ENCODE peak calls at places on chromosomes 13 and 19, in four cellular contexts. One of them, this sample, is unnamed.

GRCh38 chr19:33428627-33429013 is 55.1 kb downstream of the CEBPG start:
- DNase-seq in AG09309: no peak
- DNase-seq in fibroblast of pulmonary artery: no peak
- DNase-seq in BJ: no peak
- DNase-seq in this sample: no peak

GRCh38 chr13:85724554-85725432 is 74.4 kb downstream of the SLITRK6 start:
- DNase-seq in AG09309: no peak
- DNase-seq in fibroblast of pulmonary artery: no peak
- DNase-seq in BJ: no peak
- DNase-seq in this sample: no peak

GRCh38 chr13:42740753-42741152 is 40.6 kb upstream of the FAM216B start:
- DNase-seq in AG09309: no peak
- DNase-seq in fibroblast of pulmonary artery: peak
- DNase-seq in BJ: no peak
- DNase-seq in this sample: no peak

GRCh38 chr19:4914736-4915501 is 5.6 kb downstream of the UHRF1 start:
- DNase-seq in AG09309: peak
- DNase-seq in fibroblast of pulmonary artery: peak
- DNase-seq in BJ: peak
- DNase-seq in this sample: no peak

GRCh38 chr19:1814833-1815604 is 2.9 kb upstream of the ATP8B3 start:
- DNase-seq in AG09309: no peak
- DNase-seq in fibroblast of pulmonary artery: no peak
- DNase-seq in BJ: no peak
- DNase-seq in this sample: no peak

GRCh38 chr19:12543855-12544254 is 7.4 kb downstream of the ZNF564 start:
- DNase-seq in AG09309: no peak
- DNase-seq in fibroblast of pulmonary artery: peak
- DNase-seq in BJ: no peak
- DNase-seq in this sample: no peak

GRCh38 chr13:108269601-108270328 is at the start of gene TNFSF13B:
- DNase-seq in AG09309: no peak
- DNase-seq in fibroblast of pulmonary artery: peak
- DNase-seq in BJ: peak
- DNase-seq in this sample: no peak

GRCh38 chr19:34713262-34713637 is 20.8 kb upstream of the ZNF181 start:
- DNase-seq in AG09309: no peak
- DNase-seq in fibroblast of pulmonary artery: no peak
- DNase-seq in BJ: no peak
- DNase-seq in this sample: no peak

GRCh38 chr19:51783373-51783772 is 11.6 kb upstream of the FPR3 start:
- DNase-seq in AG09309: no peak
- DNase-seq in fibroblast of pulmonary artery: peak
- DNase-seq in BJ: no peak
- DNase-seq in this sample: no peak

GRCh38 chr13:109745060-109745459 is 41.3 kb downstream of the IRS2 start:
- DNase-seq in AG09309: no peak
- DNase-seq in fibroblast of pulmonary artery: no peak
- DNase-seq in BJ: no peak
- DNase-seq in this sample: no peak

GRCh38 chr19:56398809-56399208 is 5.3 kb upstream of the ZNF583 start:
- DNase-seq in AG09309: no peak
- DNase-seq in fibroblast of pulmonary artery: no peak
- DNase-seq in BJ: no peak
- DNase-seq in this sample: no peak

GRCh38 chr19:8585894-8586750 is 8.9 kb upstream of the MYO1F start:
- DNase-seq in AG09309: no peak
- DNase-seq in fibroblast of pulmonary artery: peak
- DNase-seq in BJ: no peak
- DNase-seq in this sample: peak
- TF ChIP-seq CTCF in AG09309: peak
- TF ChIP-seq CTCF in fibroblast of pulmonary artery: peak
- TF ChIP-seq CTCF in BJ: peak
- TF ChIP-seq CTCF in this sample: peak

DNA sequence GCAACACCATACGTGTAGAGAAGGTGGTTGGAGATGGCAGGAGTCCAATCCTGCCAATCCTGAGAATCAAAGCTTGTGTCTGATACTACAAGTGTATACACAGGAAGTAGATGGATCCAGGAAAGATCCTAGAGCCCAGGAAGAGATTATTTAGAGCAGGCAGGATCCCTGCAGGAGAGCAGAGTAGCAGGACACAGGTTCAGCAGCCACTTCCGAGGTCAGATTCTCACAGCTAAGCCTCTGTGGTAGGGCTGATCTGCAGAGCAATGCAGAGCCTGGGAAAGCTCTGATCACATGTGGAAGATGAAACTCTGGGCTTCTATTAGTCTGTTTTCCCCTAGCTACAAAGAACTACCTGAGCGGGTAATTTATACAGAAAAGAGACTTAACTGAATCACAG is 28.5 kb upstream of the ZNF331 start:
- DNase-seq in AG09309: no peak
- DNase-seq in fibroblast of pulmonary artery: no peak
- DNase-seq in BJ: no peak
- DNase-seq in this sample: no peak
- TF ChIP-seq CTCF in AG09309: no peak
- TF ChIP-seq CTCF in fibroblast of pulmonary artery: no peak
- TF ChIP-seq CTCF in BJ: no peak
- TF ChIP-seq CTCF in this sample: no peak

DNA sequence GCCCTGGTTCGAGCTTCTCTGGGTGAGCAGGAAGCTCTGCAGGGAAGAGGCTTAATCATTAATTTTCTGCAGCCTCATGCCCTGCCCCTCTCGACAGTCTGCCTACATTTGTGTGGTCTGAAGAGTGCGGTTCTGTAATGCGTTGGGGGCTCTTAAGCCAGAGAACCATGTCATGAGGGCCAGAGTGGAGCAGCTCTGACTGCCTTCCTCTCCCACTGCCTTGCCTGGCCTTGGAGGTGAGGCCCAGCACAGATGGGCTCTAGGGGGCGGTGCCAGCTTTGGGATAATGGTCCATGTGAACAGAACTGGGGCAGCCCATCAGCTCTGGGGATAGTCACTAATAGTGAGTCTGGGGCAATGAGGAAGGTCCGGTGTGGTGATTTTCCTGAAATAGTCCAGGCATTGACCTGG is 5.7 kb downstream of the FGF9 start:
- DNase-seq in AG09309: no peak
- DNase-seq in fibroblast of pulmonary artery: no peak
- DNase-seq in BJ: no peak
- DNase-seq in this sample: no peak
- TF ChIP-seq CTCF in AG09309: no peak
- TF ChIP-seq CTCF in fibroblast of pulmonary artery: no peak
- TF ChIP-seq CTCF in BJ: peak
- TF ChIP-seq CTCF in this sample: no peak

GRCh38 chr19:39345956-39346355 is 3.7 kb downstream of the SAMD4B start:
- DNase-seq in AG09309: no peak
- DNase-seq in fibroblast of pulmonary artery: no peak
- DNase-seq in BJ: no peak
- DNase-seq in this sample: no peak
- TF ChIP-seq CTCF in AG09309: peak
- TF ChIP-seq CTCF in fibroblast of pulmonary artery: no peak
- TF ChIP-seq CTCF in BJ: peak
- TF ChIP-seq CTCF in this sample: peak

GRCh38 chr19:38793671-38794070 is 4.7 kb downstream of the LGALS7B start:
- DNase-seq in AG09309: no peak
- DNase-seq in fibroblast of pulmonary artery: no peak
- DNase-seq in BJ: no peak
- DNase-seq in this sample: no peak

GRCh38 chr19:38796154-38796553 is 7.2 kb downstream of the LGALS7B start:
- DNase-seq in AG09309: no peak
- DNase-seq in fibroblast of pulmonary artery: no peak
- DNase-seq in BJ: no peak
- DNase-seq in this sample: no peak

GRCh38 chr19:38795549-38795948 is 6.5 kb downstream of the LGALS7B start:
- DNase-seq in AG09309: no peak
- DNase-seq in fibroblast of pulmonary artery: no peak
- DNase-seq in BJ: no peak
- DNase-seq in this sample: no peak

GRCh38 chr19:38793186-38793585 is 4.2 kb downstream of the LGALS7B start:
- DNase-seq in AG09309: no peak
- DNase-seq in fibroblast of pulmonary artery: peak
- DNase-seq in BJ: no peak
- DNase-seq in this sample: no peak

DNA sequence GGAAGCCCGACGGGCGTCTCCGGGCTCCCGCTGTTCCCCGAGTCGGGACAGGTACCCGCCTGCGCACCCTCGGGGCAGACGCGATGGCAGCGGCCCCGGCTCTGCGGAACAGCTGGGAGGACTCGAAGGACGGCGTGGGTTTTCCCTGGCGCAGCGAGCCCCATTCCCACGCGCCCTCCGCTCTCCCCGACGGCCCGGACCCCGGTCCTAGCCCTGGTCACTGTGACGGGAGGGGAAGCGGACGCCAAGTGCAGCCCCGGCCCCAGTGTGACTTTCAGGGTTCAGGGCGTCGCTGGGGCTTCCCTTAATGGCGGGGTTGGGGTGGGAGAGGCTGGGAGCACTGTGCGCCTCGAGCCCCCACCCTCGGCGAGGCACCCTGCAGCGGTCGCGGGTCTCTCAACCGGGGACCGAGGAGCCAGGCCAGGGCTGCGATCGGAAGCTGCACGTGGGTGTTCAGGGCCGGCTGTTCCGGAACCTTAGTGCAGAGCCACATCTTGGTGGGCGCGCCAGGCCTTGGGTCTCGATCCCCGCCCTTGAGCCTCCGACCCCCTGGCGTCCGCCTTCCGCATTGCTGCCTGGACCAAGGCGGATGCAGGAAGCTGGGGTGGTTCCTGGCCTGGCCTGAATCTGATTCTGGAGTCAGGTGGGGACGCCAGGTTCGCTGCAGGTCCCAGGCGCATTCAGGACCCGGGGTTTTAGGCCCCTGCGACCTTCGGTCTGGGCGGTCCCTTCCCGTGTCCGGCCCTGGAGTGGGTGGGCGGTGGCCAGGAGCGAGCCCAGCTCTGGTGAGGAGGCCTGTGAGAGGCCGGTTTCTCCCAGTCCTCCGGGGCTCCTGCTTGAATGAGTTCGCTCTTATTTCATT is 3.5 kb downstream of the LGALS7B start:
- DNase-seq in AG09309: no peak
- DNase-seq in fibroblast of pulmonary artery: peak
- DNase-seq in BJ: no peak
- DNase-seq in this sample: no peak
- TF ChIP-seq CTCF in AG09309: peak
- TF ChIP-seq CTCF in fibroblast of pulmonary artery: peak
- TF ChIP-seq CTCF in BJ: peak
- TF ChIP-seq CTCF in this sample: peak

GRCh38 chr13:45191874-45192273 is 9.0 kb downstream of the KCTD4 start:
- DNase-seq in AG09309: no peak
- DNase-seq in fibroblast of pulmonary artery: no peak
- DNase-seq in BJ: no peak
- DNase-seq in this sample: no peak

GRCh38 chr13:45195421-45195820 is 5.4 kb downstream of the KCTD4 start:
- DNase-seq in AG09309: no peak
- DNase-seq in fibroblast of pulmonary artery: no peak
- DNase-seq in BJ: no peak
- DNase-seq in this sample: no peak

GRCh38 chr13:45196091-45196490 is 4.8 kb downstream of the KCTD4 start:
- DNase-seq in AG09309: no peak
- DNase-seq in fibroblast of pulmonary artery: peak
- DNase-seq in BJ: no peak
- DNase-seq in this sample: no peak

GRCh38 chr13:45196622-45197021 is 4.2 kb downstream of the KCTD4 start:
- DNase-seq in AG09309: no peak
- DNase-seq in fibroblast of pulmonary artery: peak
- DNase-seq in BJ: no peak
- DNase-seq in this sample: no peak

DNA sequence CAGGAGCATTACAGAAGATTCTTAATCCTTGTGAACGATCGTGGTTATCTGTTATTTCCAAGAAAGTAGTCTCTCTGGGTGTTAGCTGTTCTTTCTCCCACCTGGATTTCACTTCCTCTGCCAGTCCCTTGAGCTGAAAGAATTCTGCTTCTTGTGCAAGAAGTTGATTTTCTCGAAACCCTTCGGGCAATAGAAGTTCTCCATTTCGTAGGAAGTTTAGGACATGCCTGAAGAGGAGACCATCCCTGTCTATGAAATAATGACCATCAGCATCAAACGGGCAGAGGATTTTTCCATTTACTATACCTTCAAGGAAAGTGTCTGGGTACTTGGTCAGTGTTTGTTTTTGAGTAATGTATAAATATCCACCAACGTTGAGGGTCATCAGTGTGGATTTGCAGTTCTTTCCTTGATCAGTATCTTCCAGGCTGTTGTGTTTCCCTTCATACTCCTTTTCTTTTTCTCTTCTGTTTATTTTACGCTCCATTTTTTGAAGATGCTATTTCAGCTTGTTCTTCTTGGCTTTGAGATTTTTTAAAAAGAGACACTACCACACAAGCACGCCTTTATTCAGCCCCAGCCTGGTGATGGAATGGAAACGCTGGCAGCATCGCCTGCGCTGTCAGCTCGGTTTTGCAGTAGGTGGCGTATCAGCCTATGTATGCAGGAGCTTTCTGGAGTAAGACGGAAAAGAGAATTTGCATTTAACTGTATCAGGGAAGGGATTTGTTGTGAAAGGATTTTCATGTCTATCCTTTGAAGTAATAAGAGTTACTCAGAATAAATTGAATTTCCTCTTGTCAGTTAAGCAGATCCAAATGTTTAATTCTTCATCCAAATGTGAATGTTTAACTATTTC is 6.5 kb downstream of the KCTD4 start:
- DNase-seq in AG09309: no peak
- DNase-seq in fibroblast of pulmonary artery: peak
- DNase-seq in BJ: no peak
- DNase-seq in this sample: no peak
- TF ChIP-seq CTCF in AG09309: peak
- TF ChIP-seq CTCF in fibroblast of pulmonary artery: peak
- TF ChIP-seq CTCF in BJ: peak
- TF ChIP-seq CTCF in this sample: no peak

GRCh38 chr19:15631817-15632216 is 8.9 kb upstream of the CYP4F3 start:
- DNase-seq in AG09309: no peak
- DNase-seq in fibroblast of pulmonary artery: no peak
- DNase-seq in BJ: no peak
- DNase-seq in this sample: no peak
- TF ChIP-seq CTCF in AG09309: peak
- TF ChIP-seq CTCF in fibroblast of pulmonary artery: peak
- TF ChIP-seq CTCF in BJ: peak
- TF ChIP-seq CTCF in this sample: peak

DNA sequence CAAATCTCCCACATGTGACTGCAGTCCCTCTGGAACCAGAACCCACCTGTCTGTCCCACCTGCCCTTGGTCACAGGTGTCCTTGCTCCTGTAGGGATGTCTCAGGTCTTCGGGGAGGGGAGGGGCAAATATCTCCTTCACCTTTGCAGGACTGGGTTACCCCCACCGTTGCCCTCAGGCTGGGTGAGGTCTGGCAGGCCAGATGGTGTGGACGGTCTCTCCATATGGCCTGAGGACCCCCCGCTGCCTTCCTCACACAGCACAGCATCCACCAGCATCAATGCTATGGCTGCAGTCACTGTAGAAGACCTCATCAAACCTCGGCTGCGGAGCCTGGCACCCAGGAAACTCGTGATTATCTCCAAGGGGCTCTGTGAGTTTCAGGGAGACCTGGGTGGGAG is 10.0 kb downstream of the SLC5A5 start:
- DNase-seq in AG09309: no peak
- DNase-seq in fibroblast of pulmonary artery: no peak
- DNase-seq in BJ: no peak
- DNase-seq in this sample: no peak
- TF ChIP-seq CTCF in AG09309: no peak
- TF ChIP-seq CTCF in fibroblast of pulmonary artery: no peak
- TF ChIP-seq CTCF in BJ: no peak
- TF ChIP-seq CTCF in this sample: no peak

This sample was measured in neural crest cell.